ENCODE peak calls at places on chromosomes 6 and 20, in eight cellular contexts. One of them, this sample, is unnamed.
A peak's percentile ranks its signal among the peaks of the same experiment; 100 is the strongest.

GRCh38 chr20:57622579-57623381 is 2.6 kb upstream of the ZBP1 start:
- DNase-seq in sigmoid colon: no peak
- DNase-seq in suprapubic skin: no peak
- DNase-seq in H1: peak; percentile 38
- DNase-seq in ovary: no peak
- DNase-seq in transverse colon: peak; percentile 79
- DNase-seq in stomach: peak; percentile 68
- DNase-seq in A549: peak; percentile 88
- DNase-seq in this sample: peak; percentile 91

GRCh38 chr6:147950623-147950987 is 392.0 kb upstream of the SASH1 start:
- DNase-seq in sigmoid colon: no peak
- DNase-seq in suprapubic skin: no peak
- DNase-seq in H1: no peak
- DNase-seq in ovary: no peak
- DNase-seq in transverse colon: no peak
- DNase-seq in stomach: no peak
- DNase-seq in A549: no peak
- DNase-seq in this sample: peak; percentile 53

GRCh38 chr6:161273356-161273751 is 507 bp downstream of the AGPAT4 start:
- DNase-seq in sigmoid colon: peak; percentile 64
- DNase-seq in suprapubic skin: peak; percentile 71
- DNase-seq in H1: no peak
- DNase-seq in ovary: no peak
- DNase-seq in transverse colon: no peak
- DNase-seq in stomach: no peak
- DNase-seq in A549: no peak
- DNase-seq in this sample: no peak

GRCh38 chr6:96104910-96105309 is 89.1 kb downstream of the FUT9 start:
- DNase-seq in sigmoid colon: no peak
- DNase-seq in suprapubic skin: no peak
- DNase-seq in H1: no peak
- DNase-seq in ovary: no peak
- DNase-seq in transverse colon: no peak
- DNase-seq in stomach: no peak
- DNase-seq in A549: no peak
- DNase-seq in this sample: no peak

GRCh38 chr6:41545174-41545702 is 943 bp upstream of the FOXP4 start:
- DNase-seq in sigmoid colon: no peak
- DNase-seq in suprapubic skin: no peak
- DNase-seq in H1: no peak
- DNase-seq in ovary: no peak
- DNase-seq in transverse colon: no peak
- DNase-seq in stomach: no peak
- DNase-seq in A549: peak; percentile 9
- DNase-seq in this sample: no peak

GRCh38 chr6:111711476-111711875 is 105.8 kb upstream of the TRAF3IP2 start:
- DNase-seq in sigmoid colon: peak; percentile 76
- DNase-seq in suprapubic skin: no peak
- DNase-seq in H1: no peak
- DNase-seq in ovary: peak; percentile 62
- DNase-seq in transverse colon: peak; percentile 54
- DNase-seq in stomach: peak; percentile 53
- DNase-seq in A549: no peak
- DNase-seq in this sample: no peak

GRCh38 chr20:5720696-5721095 is 29.5 kb upstream of the SHLD1 start:
- DNase-seq in sigmoid colon: no peak
- DNase-seq in suprapubic skin: no peak
- DNase-seq in H1: no peak
- DNase-seq in ovary: no peak
- DNase-seq in transverse colon: no peak
- DNase-seq in stomach: no peak
- DNase-seq in A549: no peak
- DNase-seq in this sample: no peak

GRCh38 chr6:107853226-107853625 is 29.1 kb upstream of the SCML4 start:
- DNase-seq in sigmoid colon: no peak
- DNase-seq in suprapubic skin: no peak
- DNase-seq in H1: no peak
- DNase-seq in ovary: no peak
- DNase-seq in transverse colon: no peak
- DNase-seq in stomach: no peak
- DNase-seq in A549: no peak
- DNase-seq in this sample: no peak

DNA sequence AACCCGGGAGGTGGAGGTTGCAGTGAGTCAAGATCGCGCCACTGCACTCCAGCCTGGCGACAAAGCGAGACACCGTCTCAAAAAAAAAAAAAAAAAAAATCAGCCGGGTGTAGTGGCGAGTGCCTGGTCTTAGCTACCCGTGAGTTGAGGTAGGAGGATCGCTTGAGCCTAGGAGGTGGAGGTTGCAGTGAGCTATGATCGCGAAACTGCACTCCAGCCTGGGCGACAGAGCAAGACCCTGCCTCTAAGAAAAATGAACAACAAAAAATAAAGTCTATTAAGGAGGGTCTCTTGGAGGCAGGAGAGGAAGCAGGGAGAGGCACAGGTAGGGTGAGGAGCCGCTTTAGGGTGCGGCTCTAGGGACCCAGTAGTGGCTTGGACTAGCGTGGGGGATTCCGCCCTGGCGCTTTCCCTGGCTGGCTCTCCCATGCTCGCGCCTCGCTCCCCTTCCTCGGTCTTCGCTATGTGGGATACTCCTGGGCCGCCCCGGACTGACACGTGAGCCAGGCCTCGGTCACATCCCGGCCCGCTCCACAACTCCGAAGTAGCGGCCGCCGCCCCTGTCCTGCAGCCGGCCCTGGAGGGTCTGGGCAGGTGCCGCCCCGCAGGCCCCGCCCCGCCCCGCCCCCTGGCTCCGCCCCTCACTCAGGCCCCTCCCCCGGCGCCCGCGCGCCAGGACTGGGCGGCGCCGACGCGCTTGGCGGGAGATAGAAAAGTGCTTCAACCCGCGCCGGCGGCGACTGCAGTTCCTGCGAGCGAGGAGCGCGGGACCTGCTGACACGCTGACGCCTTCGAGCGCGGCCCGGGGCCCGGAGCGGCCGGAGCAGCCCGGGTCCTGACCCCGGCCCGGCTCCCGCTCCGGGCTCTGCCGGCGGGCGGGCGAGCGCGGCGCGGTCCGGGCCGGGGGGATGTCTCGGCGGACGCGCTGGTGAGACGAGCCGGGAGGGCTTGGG is at the start of gene MYBL2:
- DNase-seq in sigmoid colon: no peak
- DNase-seq in suprapubic skin: no peak
- DNase-seq in H1: peak; percentile 29
- DNase-seq in ovary: peak; percentile 20
- DNase-seq in transverse colon: peak; percentile 67
- DNase-seq in stomach: peak; percentile 66
- DNase-seq in A549: peak; percentile 36
- DNase-seq in this sample: peak; percentile 48
- TF ChIP-seq EP300 in sigmoid colon: no peak
- TF ChIP-seq EP300 in suprapubic skin: no peak
- TF ChIP-seq EP300 in H1: no peak
- TF ChIP-seq EP300 in ovary: no peak
- TF ChIP-seq EP300 in transverse colon: no peak
- TF ChIP-seq EP300 in stomach: no peak
- TF ChIP-seq EP300 in A549: no peak
- TF ChIP-seq EP300 in this sample: no peak

GRCh38 chr6:1477432-1478090 is 88.2 kb downstream of the FOXF2 start:
- DNase-seq in sigmoid colon: no peak
- DNase-seq in suprapubic skin: no peak
- DNase-seq in H1: no peak
- DNase-seq in ovary: no peak
- DNase-seq in transverse colon: no peak
- DNase-seq in stomach: no peak
- DNase-seq in A549: peak; percentile 18
- DNase-seq in this sample: no peak

GRCh38 chr6:1479601-1480236 is 90.3 kb downstream of the FOXF2 start:
- DNase-seq in sigmoid colon: no peak
- DNase-seq in suprapubic skin: no peak
- DNase-seq in H1: no peak
- DNase-seq in ovary: no peak
- DNase-seq in transverse colon: no peak
- DNase-seq in stomach: no peak
- DNase-seq in A549: no peak
- DNase-seq in this sample: no peak

GRCh38 chr6:1482381-1483166 is 93.2 kb downstream of the FOXF2 start:
- DNase-seq in sigmoid colon: no peak
- DNase-seq in suprapubic skin: no peak
- DNase-seq in H1: no peak
- DNase-seq in ovary: no peak
- DNase-seq in transverse colon: no peak
- DNase-seq in stomach: no peak
- DNase-seq in A549: no peak
- DNase-seq in this sample: no peak

GRCh38 chr6:1481326-1481725 is 92.0 kb downstream of the FOXF2 start:
- DNase-seq in sigmoid colon: no peak
- DNase-seq in suprapubic skin: no peak
- DNase-seq in H1: no peak
- DNase-seq in ovary: no peak
- DNase-seq in transverse colon: no peak
- DNase-seq in stomach: no peak
- DNase-seq in A549: peak; percentile 62
- DNase-seq in this sample: no peak

DNA sequence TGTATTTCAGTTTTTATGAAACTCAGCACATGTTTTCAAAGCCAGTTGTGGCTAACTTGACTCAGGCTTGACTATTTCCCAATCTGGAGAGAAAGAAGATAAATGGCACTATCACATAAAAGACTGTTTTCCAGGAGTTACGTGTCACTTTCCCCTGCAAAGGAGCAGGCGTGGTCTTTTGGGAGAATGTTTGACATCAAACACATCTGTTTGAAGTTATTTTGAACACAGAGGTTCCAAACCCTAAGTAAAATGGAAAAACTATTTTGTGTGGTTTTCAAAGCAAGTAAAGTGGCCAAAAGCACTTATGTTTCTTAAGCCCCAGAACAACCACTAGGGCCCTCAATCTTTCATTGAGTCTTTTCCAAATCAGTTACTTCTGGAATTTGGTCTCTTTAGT is 89.7 kb downstream of the FOXF2 start:
- DNase-seq in sigmoid colon: no peak
- DNase-seq in suprapubic skin: no peak
- DNase-seq in H1: no peak
- DNase-seq in ovary: peak; percentile 17
- DNase-seq in transverse colon: no peak
- DNase-seq in stomach: no peak
- DNase-seq in A549: no peak
- DNase-seq in this sample: no peak
- TF ChIP-seq CTCF in sigmoid colon: no peak
- TF ChIP-seq CTCF in suprapubic skin: no peak
- TF ChIP-seq CTCF in H1: no peak
- TF ChIP-seq CTCF in ovary: no peak
- TF ChIP-seq CTCF in transverse colon: no peak
- TF ChIP-seq CTCF in stomach: no peak
- TF ChIP-seq CTCF in A549: no peak
- TF ChIP-seq CTCF in this sample: no peak

DNA sequence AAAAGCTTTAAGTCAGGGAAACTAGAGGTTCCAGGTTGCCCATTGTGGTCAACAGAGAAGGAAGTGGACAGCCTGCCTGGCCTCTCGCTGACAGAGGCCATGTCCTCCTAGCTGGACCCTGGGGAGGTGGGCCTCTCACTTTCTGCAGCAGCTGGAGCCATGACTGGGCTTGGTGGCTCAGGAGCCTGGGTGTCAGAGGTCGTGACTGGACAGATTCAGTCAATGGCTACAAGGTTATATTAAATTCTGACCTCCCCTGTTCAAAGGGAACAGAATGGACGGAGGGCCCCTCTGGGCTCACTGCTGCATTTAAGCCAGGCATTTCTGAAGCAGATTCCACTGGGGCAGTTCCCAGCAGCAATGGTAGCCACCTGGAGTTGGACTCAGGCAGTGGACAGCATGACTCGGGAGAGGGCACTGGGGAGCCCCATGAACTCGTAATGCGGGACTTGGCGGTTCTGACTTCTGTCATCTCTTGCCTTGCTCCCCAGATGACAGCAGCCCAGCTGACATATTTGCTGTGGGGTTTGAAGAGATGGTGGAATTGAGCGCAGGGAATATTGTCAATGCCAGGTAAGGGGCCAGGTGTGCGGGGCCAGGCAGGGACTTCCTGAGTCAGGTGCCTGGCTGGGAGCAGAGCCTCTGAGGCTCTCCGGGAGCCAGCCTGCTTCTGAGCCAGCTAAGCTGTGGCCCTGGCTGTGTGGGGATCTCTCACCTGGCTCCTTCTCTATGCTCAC is 86.7 kb downstream of the SYNJ2 start:
- DNase-seq in sigmoid colon: peak; percentile 53
- DNase-seq in suprapubic skin: no peak
- DNase-seq in H1: no peak
- DNase-seq in ovary: no peak
- DNase-seq in transverse colon: no peak
- DNase-seq in stomach: no peak
- DNase-seq in A549: no peak
- DNase-seq in this sample: no peak
- TF ChIP-seq EP300 in sigmoid colon: no peak
- TF ChIP-seq EP300 in suprapubic skin: no peak
- TF ChIP-seq EP300 in H1: no peak
- TF ChIP-seq EP300 in ovary: no peak
- TF ChIP-seq EP300 in transverse colon: no peak
- TF ChIP-seq EP300 in stomach: no peak
- TF ChIP-seq EP300 in A549: no peak
- TF ChIP-seq EP300 in this sample: no peak

GRCh38 chr20:43955244-43956191 is 40.9 kb downstream of the TOX2 start:
- DNase-seq in sigmoid colon: no peak
- DNase-seq in suprapubic skin: no peak
- DNase-seq in H1: no peak
- DNase-seq in ovary: peak; percentile 17
- DNase-seq in transverse colon: no peak
- DNase-seq in stomach: no peak
- DNase-seq in A549: peak; percentile 66
- DNase-seq in this sample: no peak

GRCh38 chr20:43954704-43955243 is 40.1 kb downstream of the TOX2 start:
- DNase-seq in sigmoid colon: no peak
- DNase-seq in suprapubic skin: no peak
- DNase-seq in H1: no peak
- DNase-seq in ovary: no peak
- DNase-seq in transverse colon: no peak
- DNase-seq in stomach: no peak
- DNase-seq in A549: no peak
- DNase-seq in this sample: no peak

GRCh38 chr20:43957392-43957791 is 42.7 kb downstream of the TOX2 start:
- DNase-seq in sigmoid colon: no peak
- DNase-seq in suprapubic skin: no peak
- DNase-seq in H1: no peak
- DNase-seq in ovary: no peak
- DNase-seq in transverse colon: no peak
- DNase-seq in stomach: no peak
- DNase-seq in A549: no peak
- DNase-seq in this sample: no peak

GRCh38 chr20:43949741-43950618 is 35.3 kb downstream of the TOX2 start:
- DNase-seq in sigmoid colon: no peak
- DNase-seq in suprapubic skin: no peak
- DNase-seq in H1: no peak
- DNase-seq in ovary: no peak
- DNase-seq in transverse colon: peak; percentile 59
- DNase-seq in stomach: peak; percentile 52
- DNase-seq in A549: no peak
- DNase-seq in this sample: peak; percentile 55

DNA sequence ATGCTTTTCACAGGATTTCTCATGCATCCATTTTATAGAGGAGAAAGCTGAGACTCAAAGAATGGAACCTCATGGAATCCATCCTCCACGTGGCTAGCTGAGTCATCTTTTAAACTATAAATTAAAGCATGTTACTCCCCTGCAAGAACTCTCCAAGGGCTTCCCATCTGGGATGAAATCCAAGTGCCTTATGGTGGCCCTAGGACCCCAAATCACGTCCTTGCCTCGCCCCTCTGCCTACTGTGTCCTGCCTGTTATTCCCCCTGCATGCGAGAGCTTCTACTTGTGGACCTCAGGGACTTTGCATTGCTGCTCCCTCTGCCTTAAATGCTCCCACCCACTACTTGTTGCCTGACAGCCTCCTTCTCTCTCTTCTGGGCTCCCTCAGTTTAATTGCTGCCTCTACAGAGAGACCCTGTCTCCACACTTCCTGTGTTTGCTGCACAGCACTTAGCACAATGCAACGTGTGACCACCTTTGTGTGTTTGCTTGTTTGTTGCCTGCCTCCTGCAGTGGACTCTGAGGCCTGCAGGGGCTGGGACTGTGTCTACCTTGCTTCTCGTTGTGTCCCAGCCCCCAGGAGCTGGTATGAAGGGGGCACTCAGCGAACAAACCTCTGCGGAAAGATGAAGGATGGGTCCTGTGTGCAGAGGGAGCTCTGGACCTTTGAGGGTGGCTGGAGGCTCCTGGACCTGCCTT is 39.4 kb downstream of the TOX2 start:
- DNase-seq in sigmoid colon: no peak
- DNase-seq in suprapubic skin: no peak
- DNase-seq in H1: no peak
- DNase-seq in ovary: no peak
- DNase-seq in transverse colon: no peak
- DNase-seq in stomach: no peak
- DNase-seq in A549: no peak
- DNase-seq in this sample: no peak
- TF ChIP-seq CTCF in sigmoid colon: no peak
- TF ChIP-seq CTCF in suprapubic skin: no peak
- TF ChIP-seq CTCF in H1: no peak
- TF ChIP-seq CTCF in ovary: no peak
- TF ChIP-seq CTCF in transverse colon: no peak
- TF ChIP-seq CTCF in stomach: no peak
- TF ChIP-seq CTCF in A549: no peak
- TF ChIP-seq CTCF in this sample: no peak